ENCODE peak calls at places on chromosomes 12 and 14, in eight cellular contexts. Q is HFF-Myc, R is progenitor cell of endocrine pancreas, H is choroid plexus epithelial cell, M is hepatocyte, A is nephron progenitor cell, I is cardiac muscle cell, J is mesothelial cell of epicardium. O is an unnamed sample.

GRCh38 chr12:212799-213526 is 994 bp downstream of the SLC6A12 start:
- DNase-seq in M (peak), J (no peak), H (peak), R (no peak), Q (no peak), I (peak), A (no peak), O (peak)

GRCh38 chr12:104063712-104064030 is 660 bp upstream of the HCFC2 start:
- DNase-seq in Q (no peak), J (no peak), A (no peak), M (no peak), I (no peak), R (no peak), H (peak), O (no peak)

GRCh38 chr14:65622703-65623102 is 210.2 kb downstream of the FUT8 start:
- DNase-seq in Q (no peak), M (no peak), H (no peak), R (no peak), J (no peak), I (no peak), A (no peak), O (no peak)

GRCh38 chr14:59333668-59334067 is 131.5 kb downstream of the GPR135 start:
- DNase-seq in Q (peak), H (peak), M (peak), J (no peak), I (peak), R (no peak), A (no peak), O (peak)

GRCh38 chr14:89957791-89958190 is 2.1 kb downstream of the TDP1 start:
- DNase-seq in I (no peak), J (no peak), M (no peak), Q (no peak), R (no peak), H (no peak), A (no peak), O (peak)

GRCh38 chr12:15644700-15645099 is 144.5 kb downstream of the EPS8 start:
- DNase-seq in R (no peak), J (no peak), H (peak), A (no peak), I (no peak), M (no peak), Q (no peak), O (no peak)

GRCh38 chr12:116916714-116917114 is 6.0 kb downstream of the FBXW8 start:
- DNase-seq in A (no peak), M (peak), Q (peak), H (peak), R (no peak), J (no peak), I (peak), O (peak)

GRCh38 chr12:116381744-116382455 is 104.4 kb upstream of the MED13L start:
- DNase-seq in M (peak), R (no peak), I (peak), Q (peak), J (no peak), H (peak), A (peak), O (peak)

GRCh38 chr12:57460457-57461325 is 1.1 kb downstream of the GLI1 start:
- DNase-seq in R (no peak), M (peak), J (no peak), I (no peak), A (peak), Q (no peak), H (no peak), O (no peak)

GRCh38 chr12:12432373-12432772 is 75.5 kb downstream of the BORCS5 start:
- DNase-seq in J (no peak), H (peak), Q (peak), M (peak), I (peak), R (no peak), A (no peak), O (peak)

DNA sequence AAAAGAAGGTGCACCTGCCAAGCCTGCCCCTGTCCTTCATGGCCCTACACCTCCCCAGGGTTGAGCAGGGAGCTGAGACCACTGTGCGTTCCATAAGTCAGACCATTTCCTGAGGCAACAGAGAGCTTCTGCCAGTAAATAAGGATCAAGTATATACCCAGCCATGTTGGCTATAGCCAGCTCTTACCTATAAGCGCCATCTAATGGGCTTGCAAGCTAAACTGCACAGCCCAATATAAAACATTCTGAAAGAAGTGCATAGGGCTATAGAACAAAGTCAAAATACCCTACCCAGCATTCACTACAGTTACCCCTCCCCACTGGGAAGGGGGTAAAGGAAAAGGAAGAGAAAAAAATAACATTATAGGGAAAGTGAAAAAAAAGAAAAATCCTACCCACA is 59.3 kb upstream of the SCAF11 start:
- DNase-seq in I (peak), H (peak), M (no peak), Q (no peak), A (no peak), R (no peak), J (no peak), O (no peak)
- TF ChIP-seq CTCF in I (no peak), H (no peak), M (no peak), Q (no peak), A (no peak), R (no peak), J (no peak), O (no peak)

GRCh38 chr14:74290415-74290814 is 12.3 kb downstream of the ABCD4 start:
- DNase-seq in H (peak), M (no peak), A (peak), R (no peak), Q (no peak), I (peak), J (no peak), O (no peak)
- TF ChIP-seq CTCF in H (peak), M (peak), A (peak), R (peak), Q (peak), I (peak), J (peak), O (peak)

DNA sequence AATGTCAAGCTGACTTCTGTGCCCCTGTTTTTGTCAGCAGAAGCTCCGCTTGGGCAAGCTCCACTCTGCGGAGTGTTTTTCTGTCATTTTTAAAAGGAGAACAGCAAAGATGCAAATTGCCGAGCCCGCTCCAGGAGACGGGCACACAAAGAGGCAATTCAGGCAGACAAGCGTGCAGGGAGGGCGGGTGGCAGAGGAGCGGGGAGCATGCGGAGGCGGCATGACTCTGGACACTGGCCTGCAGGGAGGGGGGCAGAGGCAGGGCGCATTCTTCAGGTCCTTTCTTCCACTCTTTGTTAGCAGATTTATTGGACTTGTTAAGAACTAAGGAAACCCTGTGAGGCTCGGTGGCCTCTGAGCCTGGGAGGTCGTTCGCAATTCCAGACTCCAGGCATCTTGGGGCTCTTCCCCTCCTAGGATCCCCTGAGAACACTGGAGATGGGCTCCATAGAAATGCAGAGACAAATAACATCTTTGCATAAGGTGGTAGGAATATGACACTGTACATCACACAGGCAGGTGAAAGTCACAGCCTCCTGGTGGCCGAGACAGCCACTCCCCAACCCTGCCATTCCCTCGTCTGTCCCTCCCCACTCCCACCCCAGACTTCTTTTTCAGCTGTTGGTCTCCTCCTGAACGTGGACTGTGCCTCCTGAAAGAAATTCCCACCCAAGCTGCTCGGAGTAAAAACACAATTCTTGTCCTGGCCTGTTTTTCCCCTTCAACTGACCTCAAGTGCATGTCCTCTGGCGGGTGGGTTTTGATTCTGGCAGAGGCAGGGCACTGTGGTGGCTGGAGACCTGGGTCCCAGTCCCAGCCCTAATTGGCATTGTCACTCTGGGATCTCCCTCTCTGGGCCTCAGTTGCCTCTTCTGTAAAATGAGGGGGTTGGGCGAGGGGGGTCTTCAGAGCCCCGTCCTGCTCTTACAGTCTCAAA is 187.1 kb upstream of the RMST start:
- DNase-seq in H (no peak), M (no peak), J (no peak), R (no peak), I (no peak), A (peak), Q (no peak), O (no peak)
- TF ChIP-seq CTCF in H (no peak), M (no peak), J (no peak), R (no peak), I (no peak), A (no peak), Q (no peak), O (no peak)

DNA sequence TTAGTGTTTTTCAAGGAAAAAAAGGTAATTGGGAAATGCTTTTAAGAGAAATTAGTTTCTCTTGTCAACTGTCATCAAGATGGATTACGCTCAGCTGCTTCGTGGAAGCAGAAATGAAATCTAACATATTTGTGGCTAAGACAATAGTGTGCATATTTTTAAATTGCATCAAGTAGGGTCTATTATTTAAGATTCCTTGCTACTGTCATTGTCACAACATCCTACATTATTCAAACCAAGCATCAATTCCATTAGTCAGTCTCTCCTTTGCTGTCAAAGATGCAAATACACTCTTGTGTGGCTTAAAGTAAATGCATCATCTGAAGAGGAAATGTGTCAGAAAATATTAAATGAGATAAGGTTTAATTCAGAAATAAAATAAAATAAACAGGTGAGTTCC is 1277.6 kb upstream of the SEL1L start:
- DNase-seq in H (no peak), J (no peak), A (no peak), R (no peak), Q (no peak), M (no peak), I (no peak), O (no peak)
- TF ChIP-seq CTCF in H (no peak), J (no peak), A (no peak), R (no peak), Q (no peak), M (no peak), I (no peak), O (no peak)

DNA sequence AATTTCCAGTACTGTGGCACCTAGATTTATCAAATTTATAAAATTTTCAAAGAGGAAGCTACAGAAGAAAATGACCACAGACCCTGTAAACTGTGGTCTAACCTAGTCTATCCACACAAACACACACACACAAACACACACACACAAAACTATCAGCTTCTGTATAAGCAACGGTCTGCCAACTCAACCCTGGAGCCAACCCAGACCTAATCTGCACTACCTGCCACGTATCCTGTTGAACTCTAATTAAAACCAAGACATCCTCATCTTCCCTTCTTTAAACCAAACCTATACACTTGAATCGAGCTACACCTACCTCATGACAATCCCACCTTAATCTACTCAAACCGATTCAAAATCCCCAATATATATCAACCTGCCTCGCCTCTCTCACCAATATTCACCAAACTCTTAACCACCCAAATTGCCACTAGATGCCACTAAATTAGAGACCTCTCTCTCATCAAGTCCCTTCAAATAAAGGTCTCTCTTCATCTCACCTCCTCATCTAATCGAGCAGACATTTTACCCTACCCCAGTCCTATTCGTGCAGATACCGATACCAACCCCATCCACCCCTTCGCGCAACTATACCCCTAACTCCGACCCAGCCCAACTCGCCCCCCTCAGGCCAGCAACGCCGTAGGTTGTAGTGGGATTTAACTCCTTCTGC is 807 bp downstream of the ACIN1 start:
- DNase-seq in I (no peak), A (no peak), R (no peak), M (no peak), J (no peak), Q (no peak), H (peak), O (no peak)
- TF ChIP-seq CTCF in I (peak), A (no peak), R (peak), M (peak), J (no peak), Q (no peak), H (peak), O (peak)